ENCODE peak calls at places on chromosomes 3 and 15, in four cellular contexts. U is K562, L is HepG2, Y is A549. M is an unnamed sample.

GRCh38 chr3:169345662-169346331 is 317.7 kb downstream of the MECOM start:
- DNase-seq in U (no peak), L (no peak), Y (no peak), M (no peak)

GRCh38 chr3:50254577-50255250 is 14.2 kb upstream of the SEMA3B start:
- DNase-seq in L (no peak), Y (no peak), U (no peak), M (no peak)

GRCh38 chr15:98874773-98875172 is 132.8 kb downstream of the PGPEP1L start:
- DNase-seq in U (no peak), L (no peak), Y (peak), M (no peak)

GRCh38 chr3:14775574-14775973 is 43.2 kb upstream of the FGD5 start:
- DNase-seq in Y (no peak), L (no peak), U (no peak), M (peak)

GRCh38 chr15:62979252-62979651 is 63.3 kb upstream of the TPM1 start:
- DNase-seq in Y (no peak), L (no peak), U (no peak), M (no peak)

GRCh38 chr15:70535071-70535954 is 228.0 kb downstream of the UACA start:
- DNase-seq in L (no peak), U (no peak), Y (no peak), M (no peak)

GRCh38 chr3:23740517-23741402 is 65.0 kb upstream of the UBE2E1 start:
- DNase-seq in Y (peak), L (no peak), U (peak), M (no peak)

GRCh38 chr15:69906256-69907185 is 191.2 kb downstream of the TLE3 start:
- DNase-seq in Y (no peak), L (no peak), U (no peak), M (no peak)

GRCh38 chr3:66598168-66598567 is 97.3 kb upstream of the LRIG1 start:
- DNase-seq in Y (no peak), U (no peak), L (no peak), M (no peak)

GRCh38 chr15:45635191-45635638 is 386 bp downstream of the SQOR start:
- DNase-seq in Y (peak), L (peak), U (no peak), M (peak)

GRCh38 chr3:40969341-40969740 is 230.0 kb upstream of the CTNNB1 start:
- DNase-seq in Y (no peak), U (no peak), L (no peak), M (no peak)

GRCh38 chr15:99956820-99957641 is 223.8 kb upstream of the LYSMD4 start:
- DNase-seq in U (no peak), Y (no peak), L (no peak), M (no peak)

GRCh38 chr3:186340211-186340610 is 21.8 kb downstream of the DGKG start:
- DNase-seq in L (no peak), U (no peak), Y (no peak), M (no peak)

GRCh38 chr15:50247819-50248650 is 17.5 kb downstream of the HDC start:
- DNase-seq in Y (no peak), U (no peak), L (no peak), M (no peak)
- TF ChIP-seq NR3C1 in Y (no peak), U (no peak), L (no peak), M (no peak)

DNA sequence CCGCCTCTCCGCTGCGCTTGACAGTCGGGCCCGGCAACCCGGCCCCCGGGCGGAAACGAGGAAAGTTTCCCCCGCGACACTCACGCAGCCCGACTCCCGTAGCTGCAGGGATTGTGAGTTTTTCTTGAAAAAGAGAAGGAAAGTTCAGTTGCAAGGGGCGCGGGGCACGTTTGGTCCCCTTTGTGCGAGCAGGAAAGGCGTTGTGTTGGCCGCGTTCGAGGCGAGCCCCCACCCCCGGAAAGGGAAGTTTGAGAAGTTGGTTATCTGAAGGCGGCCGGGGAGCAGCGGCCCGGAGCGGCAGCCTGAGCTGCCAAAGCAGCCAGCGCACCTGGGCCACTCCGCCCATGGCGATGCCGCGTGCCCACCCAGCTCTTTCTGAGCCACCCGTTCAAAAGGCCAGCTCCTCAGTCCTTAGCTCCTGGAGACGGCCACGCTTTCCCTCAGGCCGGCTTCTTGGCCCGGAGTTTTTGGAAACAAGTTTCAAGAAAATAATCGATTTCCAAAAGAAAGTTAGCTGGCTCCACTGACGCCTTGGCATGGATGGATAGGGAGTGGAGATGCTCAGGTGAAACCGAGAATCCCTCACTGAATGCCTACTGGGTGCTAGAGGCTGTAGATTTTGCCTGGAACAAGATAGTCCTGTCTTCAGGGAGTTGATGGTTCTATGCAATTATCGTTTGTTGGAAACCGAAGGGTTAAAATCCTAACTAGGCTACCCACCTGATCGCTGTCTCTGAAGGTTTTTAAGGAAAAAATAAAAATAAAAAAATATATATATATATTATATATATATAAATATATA is 832 bp downstream of the TGFBR2 start:
- DNase-seq in L (no peak), Y (peak), U (no peak), M (peak)
- TF ChIP-seq NR3C1 in L (no peak), Y (no peak), U (no peak), M (no peak)

GRCh38 chr3:130757751-130758150 is 11.1 kb upstream of the PIK3R4 start:
- DNase-seq in L (no peak), U (no peak), Y (no peak), M (no peak)

GRCh38 chr3:130760922-130761321 is 14.3 kb upstream of the PIK3R4 start:
- DNase-seq in U (no peak), L (no peak), Y (peak), M (no peak)

GRCh38 chr3:130759692-130760338 is 13.2 kb upstream of the PIK3R4 start:
- DNase-seq in L (peak), U (peak), Y (peak), M (peak)

GRCh38 chr3:130755666-130756065 is 9.0 kb upstream of the PIK3R4 start:
- DNase-seq in U (no peak), Y (no peak), L (no peak), M (no peak)

GRCh38 chr3:130758624-130759023 is 12.0 kb upstream of the PIK3R4 start:
- DNase-seq in L (no peak), Y (no peak), U (no peak), M (no peak)
- TF ChIP-seq NR3C1 in L (no peak), Y (no peak), U (no peak), M (no peak)

DNA sequence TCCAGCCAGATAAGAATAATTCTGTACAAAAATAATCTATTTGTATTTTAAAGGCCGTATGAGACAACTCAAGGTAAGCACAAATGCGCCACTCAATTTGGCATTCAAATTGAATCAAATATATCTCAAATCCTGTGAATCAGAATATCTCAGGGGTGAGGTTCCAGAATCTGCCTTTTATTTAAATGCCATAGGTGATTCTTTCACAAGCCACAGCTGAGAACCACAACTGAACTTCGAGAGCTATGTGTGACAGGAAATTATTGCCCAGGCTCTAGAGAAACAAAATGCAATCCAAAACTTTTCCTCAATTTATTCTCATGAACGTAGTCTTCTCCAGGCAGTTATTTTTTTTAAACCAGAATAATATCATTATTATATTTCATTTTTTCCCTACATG is 11.9 kb downstream of the ATP8B4 start:
- DNase-seq in L (no peak), Y (no peak), U (no peak), M (no peak)
- TF ChIP-seq NR3C1 in L (no peak), Y (no peak), U (no peak), M (no peak)

GRCh38 chr15:34987182-34987488 is 952 bp downstream of the ZNF770 start:
- DNase-seq in Y (no peak), U (peak), L (no peak), M (no peak)

GRCh38 chr15:34987623-34987981 is 485 bp downstream of the ZNF770 start:
- DNase-seq in Y (no peak), L (peak), U (peak), M (no peak)

GRCh38 chr15:34986326-34987181 is 1.5 kb downstream of the ZNF770 start:
- DNase-seq in U (peak), L (no peak), Y (no peak), M (no peak)

GRCh38 chr15:34987982-34988873 is at the start of gene ZNF770:
- DNase-seq in Y (peak), L (peak), U (peak), M (peak)

GRCh38 chr15:34984884-34985630 is 3.0 kb downstream of the ZNF770 start:
- DNase-seq in Y (no peak), L (peak), U (no peak), M (no peak)
- TF ChIP-seq NR3C1 in Y (no peak), L (no peak), U (no peak), M (no peak)

GRCh38 chr3:39143051-39143885 is 10.1 kb downstream of the CSRNP1 start:
- DNase-seq in Y (no peak), L (no peak), U (no peak), M (no peak)

GRCh38 chr3:39142067-39142466 is 11.3 kb downstream of the CSRNP1 start:
- DNase-seq in L (no peak), U (no peak), Y (no peak), M (no peak)

GRCh38 chr3:39146083-39146501 is 7.3 kb downstream of the CSRNP1 start:
- DNase-seq in L (no peak), U (no peak), Y (no peak), M (no peak)

GRCh38 chr3:39144748-39145380 is 8.5 kb downstream of the CSRNP1 start:
- DNase-seq in L (no peak), Y (no peak), U (no peak), M (no peak)

GRCh38 chr3:39144095-39144747 is 9.2 kb downstream of the CSRNP1 start:
- DNase-seq in L (no peak), U (no peak), Y (no peak), M (no peak)
- TF ChIP-seq NR3C1 in L (no peak), U (no peak), Y (no peak), M (no peak)

GRCh38 chr3:55202320-55202719 is 274.5 kb upstream of the LRTM1 start:
- DNase-seq in L (no peak), U (no peak), Y (no peak), M (no peak)
- TF ChIP-seq NR3C1 in L (no peak), U (no peak), Y (no peak), M (no peak)